ENCODE peak calls at places on chromosome 13, in four cellular contexts. One of them, this sample, is unnamed.

GRCh38 chr13:110444226-110444653 is 117.3 kb downstream of the RAB20 start:
- DNase-seq in HTR-8/SVneo: no peak
- DNase-seq in HFF-Myc: no peak
- DNase-seq in SW480: peak
- DNase-seq in this sample: no peak

GRCh38 chr13:43878897-43879322 is 630 bp downstream of the CCDC122 start:
- DNase-seq in HTR-8/SVneo: peak
- DNase-seq in HFF-Myc: no peak
- DNase-seq in SW480: peak
- DNase-seq in this sample: peak

GRCh38 chr13:95341441-95341840 is 40.2 kb upstream of the ABCC4 start:
- DNase-seq in HTR-8/SVneo: no peak
- DNase-seq in HFF-Myc: no peak
- DNase-seq in SW480: no peak
- DNase-seq in this sample: no peak

GRCh38 chr13:71605744-71606143 is 261.3 kb downstream of the DACH1 start:
- DNase-seq in HTR-8/SVneo: no peak
- DNase-seq in HFF-Myc: no peak
- DNase-seq in SW480: peak
- DNase-seq in this sample: no peak

GRCh38 chr13:27635256-27635655 is 13.6 kb downstream of the POLR1D start:
- DNase-seq in HTR-8/SVneo: no peak
- DNase-seq in HFF-Myc: no peak
- DNase-seq in SW480: no peak
- DNase-seq in this sample: no peak

GRCh38 chr13:104740616-104741222 is 1674.5 kb upstream of the SLC10A2 start:
- DNase-seq in HTR-8/SVneo: no peak
- DNase-seq in HFF-Myc: no peak
- DNase-seq in SW480: no peak
- DNase-seq in this sample: no peak

GRCh38 chr13:82330499-82330898 is 1551.8 kb downstream of the SLITRK1 start:
- DNase-seq in HTR-8/SVneo: no peak
- DNase-seq in HFF-Myc: no peak
- DNase-seq in SW480: no peak
- DNase-seq in this sample: no peak

GRCh38 chr13:40318366-40318765 is 348.1 kb downstream of the FOXO1 start:
- DNase-seq in HTR-8/SVneo: no peak
- DNase-seq in HFF-Myc: no peak
- DNase-seq in SW480: no peak
- DNase-seq in this sample: no peak

GRCh38 chr13:77521595-77522367 is 13.7 kb upstream of the SCEL start:
- DNase-seq in HTR-8/SVneo: no peak
- DNase-seq in HFF-Myc: no peak
- DNase-seq in SW480: peak
- DNase-seq in this sample: no peak

GRCh38 chr13:66225071-66225470 is 1005.1 kb downstream of the PCDH9 start:
- DNase-seq in HTR-8/SVneo: no peak
- DNase-seq in HFF-Myc: no peak
- DNase-seq in SW480: no peak
- DNase-seq in this sample: no peak

GRCh38 chr13:100112186-100112838 is 23.4 kb downstream of the PCCA start:
- DNase-seq in HTR-8/SVneo: no peak
- DNase-seq in HFF-Myc: no peak
- DNase-seq in SW480: no peak
- DNase-seq in this sample: no peak

GRCh38 chr13:28819748-28820098 is 416 bp upstream of the MTUS2 start:
- DNase-seq in HTR-8/SVneo: no peak
- DNase-seq in HFF-Myc: no peak
- DNase-seq in SW480: peak
- DNase-seq in this sample: no peak

GRCh38 chr13:31797154-31797775 is 57.9 kb downstream of the RXFP2 start:
- DNase-seq in HTR-8/SVneo: peak
- DNase-seq in HFF-Myc: peak
- DNase-seq in SW480: peak
- DNase-seq in this sample: no peak

GRCh38 chr13:112244495-112245177 is 131.5 kb upstream of the SPACA7 start:
- DNase-seq in HTR-8/SVneo: no peak
- DNase-seq in HFF-Myc: no peak
- DNase-seq in SW480: no peak
- DNase-seq in this sample: no peak

GRCh38 chr13:51276684-51277083 is 54.5 kb downstream of the FAM124A start:
- DNase-seq in HTR-8/SVneo: no peak
- DNase-seq in HFF-Myc: no peak
- DNase-seq in SW480: no peak
- DNase-seq in this sample: peak

GRCh38 chr13:77990973-77991372 is 72.3 kb upstream of the EDNRB start:
- DNase-seq in HTR-8/SVneo: no peak
- DNase-seq in HFF-Myc: no peak
- DNase-seq in SW480: no peak
- DNase-seq in this sample: no peak

GRCh38 chr13:40895715-40896184 is 106.3 kb downstream of the SLC25A15 start:
- DNase-seq in HTR-8/SVneo: no peak
- DNase-seq in HFF-Myc: no peak
- DNase-seq in SW480: peak
- DNase-seq in this sample: no peak

GRCh38 chr13:66009241-66009640 is 1220.9 kb downstream of the PCDH9 start:
- DNase-seq in HTR-8/SVneo: no peak
- DNase-seq in HFF-Myc: no peak
- DNase-seq in SW480: no peak
- DNase-seq in this sample: no peak

GRCh38 chr13:113634279-113635047 is 23.5 kb downstream of the ATP4B start:
- DNase-seq in HTR-8/SVneo: no peak
- DNase-seq in HFF-Myc: no peak
- DNase-seq in SW480: no peak
- DNase-seq in this sample: no peak

GRCh38 chr13:29754486-29754806 is 96.0 kb downstream of the UBL3 start:
- DNase-seq in HTR-8/SVneo: no peak
- DNase-seq in HFF-Myc: no peak
- DNase-seq in SW480: peak
- DNase-seq in this sample: no peak

GRCh38 chr13:29743229-29743786 is 107.1 kb downstream of the UBL3 start:
- DNase-seq in HTR-8/SVneo: no peak
- DNase-seq in HFF-Myc: peak
- DNase-seq in SW480: no peak
- DNase-seq in this sample: no peak

GRCh38 chr13:27203854-27204253 is 32.2 kb upstream of the USP12 start:
- DNase-seq in HTR-8/SVneo: no peak
- DNase-seq in HFF-Myc: no peak
- DNase-seq in SW480: peak
- DNase-seq in this sample: no peak

GRCh38 chr13:44906758-44907157 is 82.5 kb downstream of the NUFIP1 start:
- DNase-seq in HTR-8/SVneo: no peak
- DNase-seq in HFF-Myc: no peak
- DNase-seq in SW480: no peak
- DNase-seq in this sample: no peak

GRCh38 chr13:98878421-98879126 is 99.3 kb downstream of the DOCK9 start:
- DNase-seq in HTR-8/SVneo: no peak
- DNase-seq in HFF-Myc: no peak
- DNase-seq in SW480: no peak
- DNase-seq in this sample: no peak

GRCh38 chr13:76307157-76307556 is 579.0 kb downstream of the KCTD12 start:
- DNase-seq in HTR-8/SVneo: no peak
- DNase-seq in HFF-Myc: no peak
- DNase-seq in SW480: no peak
- DNase-seq in this sample: no peak

GRCh38 chr13:76035711-76036110 is 399.6 kb downstream of the LMO7 start:
- DNase-seq in HTR-8/SVneo: no peak
- DNase-seq in HFF-Myc: no peak
- DNase-seq in SW480: no peak
- DNase-seq in this sample: no peak

GRCh38 chr13:53001444-53001843 is 27.2 kb upstream of the OLFM4 start:
- DNase-seq in HTR-8/SVneo: no peak
- DNase-seq in HFF-Myc: no peak
- DNase-seq in SW480: no peak
- DNase-seq in this sample: no peak

GRCh38 chr13:71797487-71797886 is 69.5 kb downstream of the DACH1 start:
- DNase-seq in HTR-8/SVneo: no peak
- DNase-seq in HFF-Myc: no peak
- DNase-seq in SW480: no peak
- DNase-seq in this sample: no peak

GRCh38 chr13:26601669-26602068 is 44.2 kb downstream of the WASF3 start:
- DNase-seq in HTR-8/SVneo: peak
- DNase-seq in HFF-Myc: peak
- DNase-seq in SW480: peak
- DNase-seq in this sample: peak

GRCh38 chr13:51292000-51292550 is 47.4 kb upstream of the SERPINE3 start:
- DNase-seq in HTR-8/SVneo: no peak
- DNase-seq in HFF-Myc: no peak
- DNase-seq in SW480: no peak
- DNase-seq in this sample: no peak

GRCh38 chr13:102555914-102556553 is 40.8 kb upstream of the TPP2 start:
- DNase-seq in HTR-8/SVneo: peak
- DNase-seq in HFF-Myc: peak
- DNase-seq in SW480: peak
- DNase-seq in this sample: peak

GRCh38 chr13:100520936-100521765 is 67.4 kb downstream of the GGACT start:
- DNase-seq in HTR-8/SVneo: no peak
- DNase-seq in HFF-Myc: no peak
- DNase-seq in SW480: no peak
- DNase-seq in this sample: no peak

GRCh38 chr13:28357846-28358496 is 137.0 kb downstream of the FLT1 start:
- DNase-seq in HTR-8/SVneo: no peak
- DNase-seq in HFF-Myc: no peak
- DNase-seq in SW480: no peak
- DNase-seq in this sample: no peak

GRCh38 chr13:114167885-114168284 is 11.2 kb upstream of the CFAP97D2 start:
- DNase-seq in HTR-8/SVneo: no peak
- DNase-seq in HFF-Myc: no peak
- DNase-seq in SW480: no peak
- DNase-seq in this sample: no peak

This sample was measured in pulmonary artery endothelial cell.